ENCODE peak calls at places on chromosomes 6 and 20, in six cellular contexts. P, W, B, K, X and H are unnamed samples.

GRCh38 chr20:53752971-53753879 is 159.6 kb upstream of the ZNF217 start:
- DNase-seq in P (no peak), W (peak; percentile 25), B (no peak), K (no peak), X (no peak), H (no peak)

GRCh38 chr20:36975085-36975829 is 23.7 kb upstream of the SAMHD1 start:
- DNase-seq in P (no peak), W (no peak), B (no peak), K (no peak), X (peak; percentile 1), H (no peak)

GRCh38 chr6:165987483-165988305 is 180.0 kb downstream of the TBXT start:
- DNase-seq in P (peak; percentile 46), W (no peak), B (peak; percentile 68), K (peak; percentile 72), X (no peak), H (peak; percentile 81)

GRCh38 chr6:170152111-170152926 is 138.6 kb downstream of the DLL1 start:
- DNase-seq in P (no peak), W (no peak), B (peak; percentile 74), K (no peak), X (no peak), H (no peak)

GRCh38 chr20:19658137-19658536 is 99.9 kb upstream of the RIN2 start:
- DNase-seq in P (no peak), W (no peak), B (no peak), K (no peak), X (no peak), H (no peak)

GRCh38 chr6:113011803-113012202 is 664.7 kb downstream of the RFPL4B start:
- DNase-seq in P (no peak), W (no peak), B (no peak), K (no peak), X (no peak), H (no peak)

GRCh38 chr6:161668665-161669064 is 394.8 kb upstream of the AGPAT4 start:
- DNase-seq in P (no peak), W (no peak), B (no peak), K (no peak), X (no peak), H (no peak)

GRCh38 chr6:33817520-33817919 is 13.7 kb upstream of the MLN start:
- DNase-seq in P (no peak), W (no peak), B (no peak), K (no peak), X (no peak), H (no peak)

GRCh38 chr6:17032595-17033591 is 69.0 kb upstream of the STMND1 start:
- DNase-seq in P (peak; percentile 84), W (peak; percentile 90), B (peak; percentile 90), K (no peak), X (no peak), H (peak; percentile 73)

GRCh38 chr20:48586728-48587127 is 241.1 kb downstream of the PREX1 start:
- DNase-seq in P (no peak), W (no peak), B (no peak), K (no peak), X (no peak), H (no peak)